ENCODE peak calls at places on chromosomes 16 and 17, in four cellular contexts. J, P, G and H are unnamed samples.

GRCh38 chr17:75734674-75735294 is 13.5 kb downstream of the ITGB4 start:
- DNase-seq in P (no peak), J (no peak), G (no peak), H (no peak)

GRCh38 chr17:56679767-56680422 is 86.4 kb downstream of the NOG start:
- DNase-seq in P (no peak), J (no peak), G (no peak), H (no peak)

GRCh38 chr17:42378597-42379594 is 9.3 kb downstream of the STAT3 start:
- DNase-seq in P (no peak), J (no peak), G (no peak), H (no peak)

GRCh38 chr16:65904361-65904760 is 462.1 kb upstream of the CDH5 start:
- DNase-seq in G (no peak), J (no peak), P (no peak), H (no peak)

GRCh38 chr16:22692916-22693646 is 120.9 kb upstream of the HS3ST2 start:
- DNase-seq in J (no peak), P (no peak), G (no peak), H (no peak)

GRCh38 chr16:57029161-57030160 is 40.1 kb downstream of the NLRC5 start:
- DNase-seq in P (no peak), J (peak), G (no peak), H (no peak)

GRCh38 chr16:75385507-75386152 is 47.7 kb downstream of the CFDP1 start:
- DNase-seq in G (peak), P (no peak), J (no peak), H (no peak)

GRCh38 chr16:30053376-30054015 is 12.1 kb upstream of the ALDOA start:
- DNase-seq in P (no peak), J (no peak), G (no peak), H (no peak)

GRCh38 chr16:22070361-22071351 is 21.7 kb upstream of the VWA3A start:
- DNase-seq in G (no peak), P (no peak), J (no peak), H (no peak)

GRCh38 chr17:71464241-71464640 is 656.6 kb upstream of the SOX9 start:
- DNase-seq in G (no peak), J (no peak), P (no peak), H (no peak)

GRCh38 chr17:8611135-8611534 is 19.4 kb downstream of the MYH10 start:
- DNase-seq in G (no peak), P (no peak), J (no peak), H (no peak)

GRCh38 chr16:85202051-85202601 is 89.9 kb upstream of the CIBAR2 start:
- DNase-seq in J (no peak), P (no peak), G (no peak), H (no peak)

GRCh38 chr16:1723450-1724147 is 17.6 kb downstream of the MAPK8IP3 start:
- DNase-seq in G (no peak), J (no peak), P (no peak), H (no peak)

GRCh38 chr16:88864099-88864498 is 2.4 kb downstream of the PABPN1L start:
- DNase-seq in J (no peak), G (no peak), P (no peak), H (no peak)

GRCh38 chr17:66222772-66223350 is 6.4 kb downstream of the APOH start:
- DNase-seq in P (no peak), J (no peak), G (no peak), H (no peak)

GRCh38 chr16:88739975-88740726 is 33.8 kb downstream of the CTU2 start:
- DNase-seq in P (no peak), G (no peak), J (no peak), H (no peak)

GRCh38 chr17:38914741-38915638 is 10.4 kb upstream of the LASP1NB start:
- DNase-seq in P (peak), J (no peak), G (peak), H (no peak)

GRCh38 chr17:44598932-44599297 is 41.6 kb downstream of the FZD2 start:
- DNase-seq in J (no peak), P (no peak), G (no peak), H (no peak)

GRCh38 chr16:11497329-11497805 is 89.4 kb downstream of the LITAF start:
- DNase-seq in G (peak), J (no peak), P (peak), H (peak)

GRCh38 chr16:64398795-64399194 is 723.1 kb downstream of the CDH11 start:
- DNase-seq in G (no peak), P (no peak), J (no peak), H (no peak)

GRCh38 chr16:27318399-27319256 is 4.9 kb downstream of the IL4R start:
- DNase-seq in J (peak), P (no peak), G (no peak), H (peak)

GRCh38 chr17:81575836-81576235 is 23.7 kb upstream of the FAAP100 start:
- DNase-seq in G (no peak), J (no peak), P (no peak), H (no peak)

GRCh38 chr16:49528035-49528434 is 154.4 kb downstream of the C16orf78 start:
- DNase-seq in J (no peak), G (no peak), P (no peak), H (no peak)

GRCh38 chr16:31073823-31074072 is 292 bp downstream of the ZNF668 start:
- DNase-seq in J (no peak), G (no peak), P (no peak), H (no peak)

GRCh38 chr16:66856801-66857200 is 12.6 kb downstream of the CA7 start:
- DNase-seq in P (no peak), J (no peak), G (no peak), H (no peak)

GRCh38 chr16:3825103-3825502 is 55.4 kb downstream of the CREBBP start:
- DNase-seq in J (no peak), G (no peak), P (no peak), H (no peak)

GRCh38 chr17:41539979-41540701 is 12.0 kb upstream of the KRT19 start:
- DNase-seq in G (no peak), P (no peak), J (no peak), H (no peak)

GRCh38 chr17:12730421-12730820 is 58.9 kb upstream of the ARHGAP44 start:
- DNase-seq in J (no peak), G (no peak), P (no peak), H (no peak)

GRCh38 chr16:79800016-79800608 is 199.6 kb upstream of the MAF start:
- DNase-seq in J (no peak), P (no peak), G (no peak), H (no peak)

GRCh38 chr17:73747221-73748002 is 103.2 kb upstream of the SDK2 start:
- DNase-seq in J (no peak), G (no peak), P (no peak), H (no peak)

GRCh38 chr17:68455756-68456528 is 1.4 kb downstream of the WIPI1 start:
- DNase-seq in P (no peak), J (no peak), G (no peak), H (no peak)

GRCh38 chr16:27264151-27264550 is 4.4 kb downstream of the NSMCE1 start:
- DNase-seq in P (no peak), J (no peak), G (no peak), H (no peak)

GRCh38 chr17:21019976-21020575 is 22.7 kb downstream of the USP22 start:
- DNase-seq in G (no peak), P (no peak), J (no peak), H (no peak)

GRCh38 chr16:80518436-80518835 is 22.4 kb upstream of the DYNLRB2 start:
- DNase-seq in G (no peak), P (no peak), J (no peak), H (no peak)

GRCh38 chr17:8745586-8746500 is 1.2 kb upstream of the CCDC42 start:
- DNase-seq in P (peak), J (no peak), G (peak), H (peak)